ENCODE peak calls at places on chromosomes 3 and 15, in five cellular contexts. S is left ventricle myocardium superior, V is H1, U is substantia nigra, X is GDM1. W is an unnamed sample.

GRCh38 chr3:108131105-108131794 is 40.4 kb upstream of the CD47 start:
- DNase-seq in U (no peak), X (no peak), V (no peak), S (no peak), W (peak; percentile 17)

GRCh38 chr3:114770874-114771273 is 376.2 kb downstream of the ZBTB20 start:
- DNase-seq in X (no peak), V (no peak), U (no peak), S (no peak), W (no peak)

GRCh38 chr15:25790003-25790660 is 73.0 kb downstream of the ATP10A start:
- DNase-seq in X (no peak), U (no peak), S (peak; percentile 65), V (no peak), W (no peak)

GRCh38 chr3:3038201-3038991 is 71.8 kb downstream of the IL5RA start:
- DNase-seq in V (no peak), S (no peak), X (no peak), U (no peak), W (no peak)

GRCh38 chr3:130896101-130896500 is 2.2 kb downstream of the ATP2C1 start:
- DNase-seq in U (no peak), S (no peak), X (no peak), V (no peak), W (no peak)

GRCh38 chr3:130276203-130276803 is 69.2 kb upstream of the COL6A5 start:
- DNase-seq in V (no peak), U (no peak), S (no peak), X (no peak), W (peak; percentile 72)

GRCh38 chr3:48561045-48561736 is 2.4 kb downstream of the UCN2 start:
- DNase-seq in V (peak; percentile 38), X (no peak), S (peak; percentile 80), U (no peak), W (peak; percentile 84)

GRCh38 chr15:25541228-25541627 is 102.4 kb upstream of the UBE3A start:
- DNase-seq in U (no peak), S (no peak), V (no peak), X (no peak), W (no peak)

GRCh38 chr15:44099671-44100070 is 95.4 kb downstream of the FRMD5 start:
- DNase-seq in X (no peak), U (no peak), S (no peak), V (no peak), W (no peak)

GRCh38 chr3:66615643-66616301 is 115.0 kb upstream of the LRIG1 start:
- DNase-seq in V (no peak), S (no peak), U (no peak), X (no peak), W (no peak)

GRCh38 chr15:78438595-78439285 is 724 bp downstream of the IREB2 start:
- DNase-seq in U (no peak), V (no peak), X (no peak), S (no peak), W (peak; percentile 48)

GRCh38 chr3:66495633-66496032 is 5.2 kb downstream of the LRIG1 start:
- DNase-seq in X (no peak), U (no peak), S (no peak), V (no peak), W (no peak)

GRCh38 chr15:71806452-71806931 is 3.9 kb upstream of the NR2E3 start:
- DNase-seq in X (no peak), V (no peak), S (no peak), U (no peak), W (peak; percentile 88)

GRCh38 chr3:115281697-115282685 is 134.9 kb upstream of the ZBTB20 start:
- DNase-seq in X (no peak), S (no peak), V (no peak), U (no peak), W (no peak)

GRCh38 chr3:65448120-65448519 is 590.6 kb downstream of the MAGI1 start:
- DNase-seq in V (no peak), U (no peak), X (no peak), S (no peak), W (no peak)

GRCh38 chr3:102194001-102194400 is 240.8 kb upstream of the ZPLD1 start:
- DNase-seq in X (no peak), V (no peak), U (no peak), S (no peak), W (no peak)

GRCh38 chr3:42351221-42351620 is 59.2 kb downstream of the LYZL4 start:
- DNase-seq in U (no peak), S (no peak), X (no peak), V (no peak), W (no peak)

GRCh38 chr15:70512772-70513362 is 250.5 kb downstream of the UACA start:
- DNase-seq in S (peak; percentile 42), U (no peak), V (peak; percentile 53), X (peak; percentile 77), W (peak; percentile 81)

GRCh38 chr3:197787412-197787811 is 3.6 kb upstream of the LRCH3 start:
- DNase-seq in X (no peak), U (no peak), V (no peak), S (no peak), W (no peak)

GRCh38 chr3:126052196-126053058 is 31.5 kb downstream of the SLC41A3 start:
- DNase-seq in S (no peak), U (no peak), X (no peak), V (no peak), W (no peak)

GRCh38 chr3:128555098-128555825 is 62.3 kb upstream of the GATA2 start:
- DNase-seq in U (no peak), S (peak; percentile 71), X (no peak), V (no peak), W (no peak)

GRCh38 chr3:49609815-49610214 is 55.5 kb downstream of the BSN start:
- DNase-seq in U (no peak), X (no peak), V (no peak), S (peak; percentile 55), W (no peak)

GRCh38 chr3:85790445-85791030 is 831.7 kb downstream of the CADM2 start:
- DNase-seq in S (no peak), X (no peak), U (no peak), V (no peak), W (no peak)

GRCh38 chr3:128239304-128239703 is 86.0 kb downstream of the EEFSEC start:
- DNase-seq in U (no peak), V (no peak), S (no peak), X (no peak), W (no peak)